ENCODE peak calls at places on chromosome 6, in ten cellular contexts. M is astrocyte of the cerebellum; A is NCI-H2029; T is nephron progenitor cell; X is RPMI7951; O is activated CD4-positive, alpha-beta T cell treated with anti-CD3 and anti-CD28 coated beads, Interleukin-2, amount 10 ng/mL, durations not matched to agents 24 days and 14 days; N is activated T-helper 1 cell treated with anti-CD3 and anti-CD28 coated beads, Interleukin-12 subunit alpha, Interleukin-12 subunit beta, Interleukin-2, Interleukin-4 antibody, amounts not matched to agents 30 ng/mL and 10 ng/mL and 1 ng/mL, durations not matched to agents 14 hours and 24 hours and 36 hours; R is COR-L47; I is psoas muscle; G is Right ventricle myocardium superior. V is an unnamed sample.

GRCh38 chr6:85641522-85641915 is 1.2 kb downstream of the SYNCRIP start:
- DNase-seq in M (no peak), A (no peak), T (no peak), X (peak), O (no peak), N (no peak), R (no peak), I (no peak), G (no peak), V (no peak)

GRCh38 chr6:91106083-91106482 is 519.2 kb upstream of the MAP3K7 start:
- DNase-seq in M (no peak), A (no peak), T (no peak), X (no peak), O (no peak), N (no peak), R (no peak), I (no peak), G (no peak), V (no peak)

GRCh38 chr6:107114213-107114871 is 973 bp downstream of the BEND3 start:
- DNase-seq in M (peak), A (peak), T (peak), X (peak), O (peak), N (peak), R (peak), I (peak), G (peak), V (peak)

GRCh38 chr6:4316867-4317400 is 181.6 kb upstream of the ECI2 start:
- DNase-seq in M (peak), A (peak), T (no peak), X (peak), O (peak), N (no peak), R (peak), I (peak), G (peak), V (peak)

GRCh38 chr6:120363429-120363828 is 970.9 kb downstream of the TBC1D32 start:
- DNase-seq in M (no peak), A (no peak), T (peak), X (peak), O (no peak), N (no peak), R (no peak), I (no peak), G (no peak), V (no peak)

GRCh38 chr6:63584125-63584514 is 11.8 kb downstream of the LOC128125822 start:
- DNase-seq in M (no peak), A (no peak), T (no peak), X (no peak), O (no peak), N (no peak), R (no peak), I (no peak), G (no peak), V (no peak)

GRCh38 chr6:168949876-168950499 is 303.7 kb downstream of the THBS2 start:
- DNase-seq in M (no peak), A (no peak), T (no peak), X (no peak), O (no peak), N (no peak), R (no peak), I (no peak), G (no peak), V (no peak)

GRCh38 chr6:167918507-167919278 is 78.8 kb upstream of the KIF25 start:
- DNase-seq in M (no peak), A (no peak), T (no peak), X (no peak), O (peak), N (no peak), R (no peak), I (no peak), G (no peak), V (no peak)

GRCh38 chr6:51430610-51431009 is 611.9 kb downstream of the TFAP2B start:
- DNase-seq in M (no peak), A (no peak), T (no peak), X (no peak), O (no peak), N (no peak), R (no peak), I (no peak), G (no peak), V (no peak)

GRCh38 chr6:14857501-14857900 is 388.4 kb upstream of the JARID2 start:
- DNase-seq in M (no peak), A (no peak), T (no peak), X (no peak), O (peak), N (peak), R (no peak), I (peak), G (peak), V (no peak)

GRCh38 chr6:140908505-140908904 is 1224.2 kb upstream of the GJE1 start:
- DNase-seq in M (no peak), A (no peak), T (no peak), X (no peak), O (no peak), N (no peak), R (no peak), I (no peak), G (no peak), V (no peak)

GRCh38 chr6:134593442-134593841 is 275.5 kb upstream of the SGK1 start:
- DNase-seq in M (no peak), A (no peak), T (no peak), X (no peak), O (no peak), N (no peak), R (no peak), I (no peak), G (no peak), V (no peak)

GRCh38 chr6:85677243-85677956 is 34.7 kb upstream of the SYNCRIP start:
- DNase-seq in M (peak), A (peak), T (no peak), X (peak), O (peak), N (no peak), R (peak), I (no peak), G (no peak), V (no peak)

GRCh38 chr6:78810146-78810545 is 57.2 kb upstream of the IRAK1BP1 start:
- DNase-seq in M (peak), A (no peak), T (peak), X (peak), O (no peak), N (no peak), R (peak), I (no peak), G (no peak), V (peak)

GRCh38 chr6:12410946-12411345 is 120.8 kb downstream of the EDN1 start:
- DNase-seq in M (no peak), A (no peak), T (no peak), X (no peak), O (no peak), N (no peak), R (no peak), I (no peak), G (no peak), V (no peak)

GRCh38 chr6:26118999-26119398 is 31.8 kb downstream of the HFE start:
- DNase-seq in M (peak), A (peak), T (no peak), X (peak), O (peak), N (no peak), R (peak), I (no peak), G (no peak), V (no peak)

GRCh38 chr6:29964904-29965872 is 22.9 kb downstream of the HLA-A start:
- DNase-seq in M (peak), A (peak), T (peak), X (peak), O (peak), N (peak), R (peak), I (peak), G (peak), V (peak)

GRCh38 chr6:25498510-25498909 is 153.5 kb upstream of the SCGN start:
- DNase-seq in M (no peak), A (no peak), T (no peak), X (no peak), O (no peak), N (no peak), R (no peak), I (no peak), G (no peak), V (no peak)

GRCh38 chr6:20875369-20875963 is 341.2 kb downstream of the CDKAL1 start:
- DNase-seq in M (peak), A (peak), T (no peak), X (peak), O (no peak), N (no peak), R (peak), I (no peak), G (no peak), V (peak)

GRCh38 chr6:15365273-15365687 is 119.4 kb downstream of the JARID2 start:
- DNase-seq in M (peak), A (peak), T (peak), X (peak), O (peak), N (no peak), R (peak), I (peak), G (peak), V (peak)

GRCh38 chr6:166007349-166008263 is 160.0 kb downstream of the TBXT start:
- DNase-seq in M (peak), A (no peak), T (peak), X (peak), O (no peak), N (no peak), R (no peak), I (no peak), G (peak), V (no peak)

GRCh38 chr6:23228439-23229024 is 659.2 kb downstream of the HDGFL1 start:
- DNase-seq in M (no peak), A (no peak), T (no peak), X (no peak), O (no peak), N (no peak), R (no peak), I (no peak), G (no peak), V (peak)

GRCh38 chr6:1739220-1739619 is 129.5 kb downstream of the FOXC1 start:
- DNase-seq in M (no peak), A (no peak), T (no peak), X (no peak), O (no peak), N (no peak), R (no peak), I (no peak), G (no peak), V (no peak)

GRCh38 chr6:79544939-79545450 is 7.8 kb upstream of the LCA5 start:
- DNase-seq in M (peak), A (no peak), T (peak), X (peak), O (no peak), N (no peak), R (peak), I (peak), G (peak), V (peak)

GRCh38 chr6:152428126-152428525 is 209.0 kb downstream of the SYNE1 start:
- DNase-seq in M (peak), A (no peak), T (no peak), X (peak), O (no peak), N (no peak), R (no peak), I (no peak), G (no peak), V (no peak)

GRCh38 chr6:137867685-137868509 is 838 bp downstream of the TNFAIP3 start:
- DNase-seq in M (no peak), A (no peak), T (peak), X (peak), O (peak), N (peak), R (no peak), I (peak), G (peak), V (no peak)

GRCh38 chr6:16045238-16045637 is 83.6 kb upstream of the MYLIP start:
- DNase-seq in M (no peak), A (no peak), T (no peak), X (peak), O (no peak), N (no peak), R (no peak), I (no peak), G (no peak), V (no peak)

GRCh38 chr6:162719528-162719927 is 8.0 kb downstream of the PRKN start:
- DNase-seq in M (no peak), A (no peak), T (no peak), X (no peak), O (no peak), N (no peak), R (no peak), I (no peak), G (no peak), V (no peak)

GRCh38 chr6:30000156-30000791 is 57.9 kb downstream of the HLA-A start:
- DNase-seq in M (no peak), A (no peak), T (no peak), X (no peak), O (no peak), N (no peak), R (no peak), I (no peak), G (no peak), V (no peak)

GRCh38 chr6:5004373-5005037 is 668 bp upstream of the RPP40 start:
- DNase-seq in M (no peak), A (no peak), T (no peak), X (peak), O (no peak), N (no peak), R (no peak), I (no peak), G (no peak), V (no peak)

GRCh38 chr6:36615018-36615761 is 21.0 kb downstream of the SRSF3 start:
- DNase-seq in M (no peak), A (peak), T (peak), X (peak), O (peak), N (peak), R (peak), I (peak), G (no peak), V (peak)

GRCh38 chr6:120826253-120826652 is 508.0 kb downstream of the TBC1D32 start:
- DNase-seq in M (no peak), A (peak), T (peak), X (peak), O (peak), N (no peak), R (peak), I (no peak), G (no peak), V (peak)

GRCh38 chr6:139882977-139883728 is 508.7 kb upstream of the CITED2 start:
- DNase-seq in M (no peak), A (no peak), T (no peak), X (peak), O (peak), N (no peak), R (no peak), I (no peak), G (no peak), V (peak)

V was measured in A172.